ENCODE peak calls at places on chromosome 11, in four cellular contexts. One of them, this sample, is unnamed. For H3K27me3, the result is how much of the 10 kb centered on the place peaks cover.

GRCh38 chr11:134944986-134945385 is 532.9 kb upstream of the B3GAT1 start:
- DNase-seq in aorta: no peak
- DNase-seq in WERI-Rb-1: no peak
- DNase-seq in dorsolateral prefrontal cortex: no peak
- DNase-seq in this sample: no peak

GRCh38 chr11:107157146-107157808 is 139.0 kb upstream of the GUCY1A2 start:
- DNase-seq in aorta: no peak
- DNase-seq in WERI-Rb-1: no peak
- DNase-seq in dorsolateral prefrontal cortex: no peak
- DNase-seq in this sample: peak

GRCh38 chr11:75402002-75402773 is 2.9 kb downstream of the RPS3 start:
- DNase-seq in aorta: no peak
- DNase-seq in WERI-Rb-1: no peak
- DNase-seq in dorsolateral prefrontal cortex: no peak
- DNase-seq in this sample: no peak

GRCh38 chr11:12968836-12969235 is 40.3 kb upstream of the RASSF10 start:
- DNase-seq in aorta: no peak
- DNase-seq in WERI-Rb-1: no peak
- DNase-seq in dorsolateral prefrontal cortex: no peak
- DNase-seq in this sample: no peak

GRCh38 chr11:12284321-12285050 is 92.9 kb upstream of the PARVA start:
- DNase-seq in aorta: no peak
- DNase-seq in WERI-Rb-1: no peak
- DNase-seq in dorsolateral prefrontal cortex: no peak
- DNase-seq in this sample: no peak

GRCh38 chr11:85682330-85683305 is 3.4 kb downstream of the CCDC89 start:
- DNase-seq in aorta: peak
- DNase-seq in WERI-Rb-1: peak
- DNase-seq in dorsolateral prefrontal cortex: peak
- DNase-seq in this sample: no peak

GRCh38 chr11:126655807-126656128 is 300.3 kb downstream of the ST3GAL4 start:
- DNase-seq in aorta: no peak
- DNase-seq in WERI-Rb-1: no peak
- DNase-seq in dorsolateral prefrontal cortex: no peak
- DNase-seq in this sample: no peak

GRCh38 chr11:20544536-20545237 is 54.7 kb upstream of the SLC6A5 start:
- DNase-seq in aorta: no peak
- DNase-seq in WERI-Rb-1: no peak
- DNase-seq in dorsolateral prefrontal cortex: no peak
- DNase-seq in this sample: no peak

GRCh38 chr11:85745626-85746025 is 59.6 kb upstream of the CCDC89 start:
- DNase-seq in aorta: no peak
- DNase-seq in WERI-Rb-1: no peak
- DNase-seq in dorsolateral prefrontal cortex: no peak
- DNase-seq in this sample: no peak

GRCh38 chr11:119092880-119093665 is 8.4 kb downstream of the HMBS start:
- DNase-seq in aorta: no peak
- DNase-seq in WERI-Rb-1: no peak
- DNase-seq in dorsolateral prefrontal cortex: no peak
- DNase-seq in this sample: no peak

GRCh38 chr11:107713009-107713408 is 1.2 kb upstream of the SLN start:
- DNase-seq in aorta: no peak
- DNase-seq in WERI-Rb-1: no peak
- DNase-seq in dorsolateral prefrontal cortex: no peak
- DNase-seq in this sample: no peak

GRCh38 chr11:46520971-46521745 is 72.7 kb downstream of the AMBRA1 start:
- DNase-seq in aorta: no peak
- DNase-seq in WERI-Rb-1: no peak
- DNase-seq in dorsolateral prefrontal cortex: no peak
- DNase-seq in this sample: no peak

GRCh38 chr11:28123151-28123571 is 15.0 kb downstream of the METTL15 start:
- DNase-seq in aorta: no peak
- DNase-seq in WERI-Rb-1: no peak
- DNase-seq in dorsolateral prefrontal cortex: no peak
- DNase-seq in this sample: no peak

GRCh38 chr11:612201-612960 is 3.4 kb downstream of the IRF7 start:
- DNase-seq in aorta: peak
- DNase-seq in WERI-Rb-1: peak
- DNase-seq in dorsolateral prefrontal cortex: no peak
- DNase-seq in this sample: no peak

GRCh38 chr11:43418197-43418596 is 59.5 kb downstream of the TTC17 start:
- DNase-seq in aorta: no peak
- DNase-seq in WERI-Rb-1: no peak
- DNase-seq in dorsolateral prefrontal cortex: no peak
- DNase-seq in this sample: no peak

DNA sequence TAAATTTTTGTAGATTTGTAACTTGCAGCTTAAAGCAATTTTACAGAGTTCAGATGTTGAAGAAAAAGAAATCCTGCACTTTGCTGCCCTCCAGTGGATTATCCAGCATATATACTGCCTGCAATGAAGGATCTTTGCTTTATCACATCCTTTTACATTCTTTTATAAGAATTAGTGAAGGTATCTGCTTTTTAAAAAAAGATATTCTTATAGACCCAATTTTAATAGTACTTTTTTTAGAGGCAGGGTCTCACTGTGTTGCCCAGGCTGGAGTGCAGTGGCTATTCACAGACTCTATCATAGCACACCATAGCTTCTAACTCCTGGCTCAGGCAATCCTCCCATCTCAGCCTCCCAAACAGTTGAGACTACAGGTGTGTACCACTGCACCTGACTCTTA is 60.7 kb downstream of the TTC17 start:
- DNase-seq in aorta: no peak
- DNase-seq in WERI-Rb-1: no peak
- DNase-seq in dorsolateral prefrontal cortex: peak
- DNase-seq in this sample: no peak
- H3K27me3 ChIP-seq in aorta: under half
- H3K27me3 ChIP-seq in WERI-Rb-1: under half
- H3K27me3 ChIP-seq in dorsolateral prefrontal cortex: under half
- H3K27me3 ChIP-seq in this sample: under half

DNA sequence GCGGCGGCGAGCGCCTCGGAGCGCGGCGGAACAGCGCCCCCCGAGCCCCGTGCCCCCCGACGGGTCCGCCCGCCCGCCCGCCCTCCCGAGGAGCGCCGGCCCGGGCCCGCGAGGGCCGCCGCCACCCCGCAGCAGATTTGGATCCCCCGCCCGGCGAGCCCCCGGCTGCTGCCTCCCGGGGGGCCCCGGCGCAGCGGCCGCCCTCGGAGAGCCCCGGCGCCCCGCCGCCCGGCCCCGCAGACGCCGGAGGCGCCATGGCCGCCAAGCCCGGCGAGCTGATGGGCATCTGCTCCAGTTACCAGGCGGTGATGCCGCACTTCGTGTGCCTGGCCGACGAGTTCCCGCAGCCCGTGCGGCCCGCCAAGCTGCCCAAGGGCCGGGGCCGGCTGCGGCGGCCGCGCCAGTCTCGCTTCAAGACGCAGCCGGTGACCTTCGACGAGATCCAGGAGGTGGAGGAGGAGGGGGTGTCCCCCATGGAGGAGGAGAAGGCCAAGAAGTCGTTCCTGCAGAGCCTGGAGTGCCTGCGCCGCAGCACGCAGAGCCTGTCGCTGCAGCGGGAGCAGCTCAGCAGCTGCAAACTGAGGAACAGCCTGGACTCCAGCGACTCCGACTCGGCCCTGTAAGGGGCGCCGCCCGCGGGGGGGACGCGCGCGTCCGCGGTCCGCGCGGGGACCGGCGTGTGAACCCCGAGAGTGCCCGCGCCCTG is 367 bp downstream of the C11orf96 start:
- DNase-seq in aorta: peak
- DNase-seq in WERI-Rb-1: peak
- DNase-seq in dorsolateral prefrontal cortex: peak
- DNase-seq in this sample: no peak
- H3K27me3 ChIP-seq in aorta: under half
- H3K27me3 ChIP-seq in WERI-Rb-1: under half
- H3K27me3 ChIP-seq in dorsolateral prefrontal cortex: under half
- H3K27me3 ChIP-seq in this sample: under half

DNA sequence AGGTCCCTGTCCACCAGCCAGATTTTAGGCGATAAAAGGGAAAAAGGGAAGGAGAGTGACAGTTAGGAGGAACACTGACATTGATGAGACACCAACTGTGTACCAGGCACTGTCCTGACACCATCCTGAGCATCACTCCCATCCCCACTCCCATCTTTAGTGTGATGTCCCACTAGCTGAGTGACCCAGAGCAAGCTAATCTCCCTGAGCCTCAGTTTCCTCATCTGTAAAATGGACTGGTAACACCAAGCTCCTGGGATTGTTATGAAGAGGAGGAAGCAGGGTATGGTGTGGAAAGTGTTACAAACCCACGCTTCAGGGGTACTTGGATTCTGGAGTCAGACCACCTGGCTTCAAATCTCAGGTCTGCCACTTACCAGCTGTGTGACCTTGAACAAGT is 8.5 kb upstream of the P2RY6 start:
- DNase-seq in aorta: no peak
- DNase-seq in WERI-Rb-1: no peak
- DNase-seq in dorsolateral prefrontal cortex: no peak
- DNase-seq in this sample: no peak
- H3K27me3 ChIP-seq in aorta: under half
- H3K27me3 ChIP-seq in WERI-Rb-1: under half
- H3K27me3 ChIP-seq in dorsolateral prefrontal cortex: under half
- H3K27me3 ChIP-seq in this sample: under half

DNA sequence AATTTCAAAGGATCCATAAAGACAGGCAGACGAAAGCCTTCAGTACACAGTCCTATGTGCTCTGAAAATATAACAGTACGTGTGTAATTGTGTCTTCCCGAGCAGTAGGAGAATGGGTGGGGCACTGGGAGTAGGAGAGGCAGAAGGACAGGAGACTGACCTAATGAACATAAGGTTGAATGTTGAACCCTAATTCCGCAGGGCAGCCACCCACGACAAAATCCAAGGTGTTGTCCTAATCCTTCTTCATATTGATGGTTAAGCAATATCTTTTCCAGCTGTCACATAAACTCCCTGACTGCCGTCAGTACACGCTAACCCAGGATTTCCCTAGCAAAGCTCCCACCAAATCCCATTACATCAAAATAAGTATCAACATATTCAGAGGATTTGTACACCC is 34.5 kb downstream of the SPATA19 start:
- DNase-seq in aorta: no peak
- DNase-seq in WERI-Rb-1: peak
- DNase-seq in dorsolateral prefrontal cortex: no peak
- DNase-seq in this sample: no peak
- H3K27me3 ChIP-seq in aorta: under half
- H3K27me3 ChIP-seq in WERI-Rb-1: under half
- H3K27me3 ChIP-seq in dorsolateral prefrontal cortex: under half
- H3K27me3 ChIP-seq in this sample: under half

GRCh38 chr11:133942594-133942993 is 14.2 kb downstream of the IGSF9B start:
- DNase-seq in aorta: no peak
- DNase-seq in WERI-Rb-1: peak
- DNase-seq in dorsolateral prefrontal cortex: no peak
- DNase-seq in this sample: no peak
- H3K27me3 ChIP-seq in aorta: under half
- H3K27me3 ChIP-seq in WERI-Rb-1: under half
- H3K27me3 ChIP-seq in dorsolateral prefrontal cortex: under half
- H3K27me3 ChIP-seq in this sample: under half

This sample was measured in iPS DF 6.9.